ENCODE peak calls at places on chromosomes 5 and 9, in eight cellular contexts. R, O, X, Q, M, T, Z and L are unnamed samples.

GRCh38 chr5:159345861-159346260 is 15.6 kb upstream of the IL12B start:
- DNase-seq in R (no peak), O (no peak), X (no peak), Q (no peak), M (no peak), T (no peak), Z (no peak), L (no peak)

GRCh38 chr9:83509372-83509771 is 28.8 kb downstream of the FRMD3 start:
- DNase-seq in R (no peak), O (peak; percentile 40), X (no peak), Q (no peak), M (no peak), T (no peak), Z (no peak), L (no peak)

GRCh38 chr9:17520264-17521058 is 58.4 kb upstream of the SH3GL2 start:
- DNase-seq in R (no peak), O (peak; percentile 64), X (no peak), Q (no peak), M (no peak), T (no peak), Z (no peak), L (no peak)

GRCh38 chr5:176799488-176799887 is 10.9 kb upstream of the UNC5A start:
- DNase-seq in R (no peak), O (no peak), X (no peak), Q (no peak), M (no peak), T (no peak), Z (no peak), L (no peak)

GRCh38 chr9:121440265-121440664 is 59.4 kb downstream of the GGTA1 start:
- DNase-seq in R (no peak), O (peak; percentile 49), X (no peak), Q (no peak), M (no peak), T (no peak), Z (no peak), L (no peak)

GRCh38 chr5:60036539-60036938 is 143.0 kb upstream of the PDE4D start:
- DNase-seq in R (no peak), O (no peak), X (no peak), Q (no peak), M (no peak), T (no peak), Z (no peak), L (no peak)

GRCh38 chr5:43207601-43208000 is 15.6 kb downstream of the NIM1K start:
- DNase-seq in R (no peak), O (no peak), X (no peak), Q (no peak), M (no peak), T (no peak), Z (no peak), L (no peak)

GRCh38 chr9:73116030-73116429 is 35.6 kb upstream of the ANXA1 start:
- DNase-seq in R (no peak), O (no peak), X (no peak), Q (no peak), M (no peak), T (no peak), Z (no peak), L (no peak)

GRCh38 chr9:83583151-83584014 is 39.6 kb upstream of the IDNK start:
- DNase-seq in R (peak; percentile 21), O (peak; percentile 91), X (peak; percentile 70), Q (no peak), M (peak; percentile 80), T (no peak), Z (peak; percentile 54), L (no peak)

GRCh38 chr5:53303105-53303504 is 177.3 kb upstream of the FST start:
- DNase-seq in R (no peak), O (no peak), X (no peak), Q (no peak), M (no peak), T (no peak), Z (no peak), L (no peak)

GRCh38 chr5:99646011-99646647 is 717.3 kb upstream of the CHD1 start:
- DNase-seq in R (no peak), O (no peak), X (no peak), Q (no peak), M (no peak), T (no peak), Z (no peak), L (no peak)

GRCh38 chr5:151085517-151086031 is 4.7 kb upstream of the TNIP1 start:
- DNase-seq in R (no peak), O (no peak), X (peak; percentile 87), Q (peak; percentile 96), M (no peak), T (no peak), Z (peak; percentile 68), L (no peak)

GRCh38 chr5:35125746-35126145 is 78.0 kb upstream of the AGXT2 start:
- DNase-seq in R (no peak), O (no peak), X (no peak), Q (no peak), M (no peak), T (no peak), Z (no peak), L (no peak)

GRCh38 chr5:24621809-24622208 is 23.0 kb downstream of the CDH10 start:
- DNase-seq in R (no peak), O (no peak), X (peak; percentile 65), Q (no peak), M (no peak), T (no peak), Z (no peak), L (peak; percentile 27)

GRCh38 chr5:5967373-5967772 is 411.0 kb downstream of the MED10 start:
- DNase-seq in R (no peak), O (no peak), X (no peak), Q (no peak), M (no peak), T (no peak), Z (no peak), L (no peak)

GRCh38 chr9:112032733-112033132 is 136.1 kb downstream of the UGCG start:
- DNase-seq in R (no peak), O (no peak), X (no peak), Q (no peak), M (no peak), T (no peak), Z (no peak), L (no peak)

GRCh38 chr9:112031400-112031799 is 134.8 kb downstream of the UGCG start:
- DNase-seq in R (no peak), O (no peak), X (no peak), Q (no peak), M (no peak), T (no peak), Z (no peak), L (no peak)

GRCh38 chr9:112028242-112029221 is 131.9 kb downstream of the UGCG start:
- DNase-seq in R (no peak), O (no peak), X (no peak), Q (no peak), M (no peak), T (no peak), Z (no peak), L (no peak)

GRCh38 chr9:112032009-112032408 is 135.4 kb downstream of the UGCG start:
- DNase-seq in R (no peak), O (no peak), X (no peak), Q (no peak), M (no peak), T (no peak), Z (no peak), L (no peak)

DNA sequence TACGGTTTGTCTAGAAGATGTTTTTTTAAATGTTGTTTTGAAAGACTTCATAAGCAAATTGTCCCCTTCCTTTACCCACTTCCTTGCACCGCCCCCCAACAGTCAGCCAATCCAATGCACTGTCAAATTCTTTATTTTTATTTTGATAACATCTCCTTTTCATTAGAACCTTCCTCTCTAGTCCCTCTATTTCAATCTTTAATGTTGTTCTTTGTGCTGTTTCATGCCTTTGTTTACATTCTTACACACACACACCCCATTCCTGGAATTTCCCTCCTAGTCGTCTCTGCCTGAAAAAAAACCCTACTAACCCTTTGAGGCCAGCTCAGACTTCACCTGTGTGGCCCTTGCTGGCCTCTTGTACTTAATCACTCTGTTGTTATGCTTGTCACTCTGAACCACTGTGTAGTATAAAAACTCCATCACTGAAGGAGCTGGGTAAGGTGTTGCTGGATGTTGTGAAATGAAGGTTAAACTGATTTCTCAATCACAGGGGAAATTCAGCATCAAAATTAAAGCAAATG is 133.4 kb downstream of the UGCG start:
- DNase-seq in R (no peak), O (peak; percentile 60), X (no peak), Q (no peak), M (no peak), T (no peak), Z (peak; percentile 37), L (no peak)
- TF ChIP-seq POLR2AphosphoS5 in R (no peak), O (no peak), X (no peak), Q (no peak), M (no peak), T (no peak), Z (peak; percentile 39), L (no peak)

GRCh38 chr5:132655821-132656773 is 1.9 kb upstream of the IL13 start:
- DNase-seq in R (no peak), O (peak; percentile 72), X (no peak), Q (peak; percentile 65), M (peak; percentile 72), T (no peak), Z (peak; percentile 27), L (no peak)
- TF ChIP-seq CTCF in R (no peak), O (peak; percentile 38), X (no peak), Q (no peak), M (no peak), T (no peak), Z (no peak), L (no peak)

GRCh38 chr9:132647806-132648205 is 22.0 kb downstream of the DDX31 start:
- DNase-seq in R (no peak), O (no peak), X (no peak), Q (no peak), M (no peak), T (no peak), Z (no peak), L (no peak)
- H3K4me3 ChIP-seq in R (no peak overlapping the region), O (no peak overlapping the region), X (no peak overlapping the region), Q (no peak overlapping the region), M (no peak overlapping the region), T (no peak overlapping the region), Z (no peak overlapping the region), L (no peak overlapping the region)

GRCh38 chr9:115039686-115040085 is 78.3 kb downstream of the TNC start:
- DNase-seq in R (no peak), O (no peak), X (no peak), Q (no peak), M (no peak), T (no peak), Z (no peak), L (no peak)

GRCh38 chr9:115035872-115036612 is 81.9 kb downstream of the TNC start:
- DNase-seq in R (no peak), O (peak; percentile 5), X (no peak), Q (no peak), M (no peak), T (no peak), Z (no peak), L (no peak)

GRCh38 chr9:115036691-115037090 is 81.3 kb downstream of the TNC start:
- DNase-seq in R (no peak), O (no peak), X (no peak), Q (no peak), M (no peak), T (no peak), Z (no peak), L (no peak)

GRCh38 chr9:115034801-115035200 is 83.2 kb downstream of the TNC start:
- DNase-seq in R (no peak), O (no peak), X (no peak), Q (no peak), M (no peak), T (no peak), Z (no peak), L (no peak)

DNA sequence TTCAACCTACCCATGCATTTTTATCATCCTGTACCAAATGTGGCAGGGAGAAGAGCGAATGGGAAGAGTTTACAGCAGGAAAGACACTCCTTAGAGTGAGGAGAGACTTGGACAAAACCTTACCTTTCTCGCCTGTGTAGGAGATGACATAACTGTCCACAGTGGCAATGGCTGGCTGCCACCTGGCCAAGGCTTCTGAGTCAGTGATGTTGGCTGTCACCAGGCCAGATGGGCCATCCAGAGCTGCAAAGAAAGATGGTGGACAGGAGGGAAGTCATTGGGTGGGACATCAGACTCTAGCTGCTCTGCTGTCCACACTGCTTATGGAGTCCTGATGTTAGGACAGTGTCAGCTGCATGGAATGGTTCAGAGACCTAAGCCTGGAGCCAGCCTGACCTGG is 79.8 kb downstream of the TNC start:
- DNase-seq in R (no peak), O (no peak), X (peak; percentile 87), Q (no peak), M (no peak), T (no peak), Z (no peak), L (no peak)
- TF ChIP-seq POLR2AphosphoS5 in R (no peak), O (no peak), X (peak; percentile 33), Q (no peak), M (no peak), T (no peak), Z (no peak), L (no peak)